ENCODE peak calls at places on chromosomes 7 and 10, in five cellular contexts. M is midbrain, A is HT1080, Q is epithelial cell of esophagus, R is cardiac fibroblast. K is an unnamed sample.
A peak's percentile ranks its signal among the peaks of the same experiment; 100 is the strongest.

GRCh38 chr7:20441886-20442505 is 111.3 kb downstream of the ITGB8 start:
- DNase-seq in R (no peak), A (no peak), Q (peak; percentile 44), M (no peak), K (no peak)

GRCh38 chr10:62095341-62096071 is 173.1 kb downstream of the RTKN2 start:
- DNase-seq in R (peak; percentile 91), M (peak; percentile 75), Q (peak; percentile 46), A (peak; percentile 19), K (peak; percentile 87)

GRCh38 chr7:122300607-122301079 is 3.9 kb downstream of the FEZF1 start:
- DNase-seq in M (no peak), Q (no peak), R (peak; percentile 32), A (no peak), K (no peak)

GRCh38 chr7:137681657-137682562 is 164.9 kb downstream of the DGKI start:
- DNase-seq in Q (peak; percentile 87), R (peak; percentile 95), A (peak; percentile 87), M (no peak), K (peak; percentile 95)

GRCh38 chr7:43083091-43083490 is 29.4 kb upstream of the HECW1 start:
- DNase-seq in M (no peak), A (no peak), R (no peak), Q (no peak), K (no peak)

GRCh38 chr10:88810196-88810961 is 7.8 kb downstream of the LIPM start:
- DNase-seq in Q (peak; percentile 84), M (peak; percentile 22), R (peak; percentile 85), A (peak; percentile 64), K (peak; percentile 78)

GRCh38 chr10:93872776-93873175 is 21.0 kb upstream of the SLC35G1 start:
- DNase-seq in A (no peak), R (no peak), Q (no peak), M (no peak), K (no peak)

GRCh38 chr10:71433116-71433982 is 36.6 kb downstream of the CDH23 start:
- DNase-seq in Q (no peak), R (no peak), M (no peak), A (no peak), K (no peak)

GRCh38 chr7:5396999-5397656 is 26.5 kb downstream of the TNRC18 start:
- DNase-seq in M (peak; percentile 46), R (peak; percentile 89), Q (peak; percentile 99), A (peak; percentile 99), K (peak; percentile 92)

GRCh38 chr10:103855424-103855823 is at the start of gene SH3PXD2A:
- DNase-seq in A (no peak), R (no peak), M (peak; percentile 45), Q (peak; percentile 49), K (no peak)

GRCh38 chr7:79290841-79291497 is 162.5 kb downstream of the MAGI2 start:
- DNase-seq in A (peak; percentile 36), Q (peak; percentile 83), M (no peak), R (peak; percentile 79), K (peak; percentile 81)

GRCh38 chr10:132886211-132887099 is 55.9 kb downstream of the CFAP46 start:
- DNase-seq in A (peak; percentile 28), Q (no peak), R (no peak), M (no peak), K (no peak)

GRCh38 chr7:341841-342638 is 52.1 kb downstream of the FOXL3 start:
- DNase-seq in M (peak; percentile 92), R (no peak), Q (no peak), A (no peak), K (no peak)

GRCh38 chr10:132939957-132940790 is 2.2 kb downstream of the CFAP46 start:
- DNase-seq in R (peak; percentile 60), A (peak; percentile 48), Q (no peak), M (peak; percentile 54), K (peak; percentile 41)